ENCODE peak calls at places on chromosomes 6 and 20, in seven cellular contexts. One of them, this sample, is unnamed.

GRCh38 chr6:105428342-105428957 is 25.6 kb upstream of the PREP start:
- DNase-seq in neural progenitor cell: no peak
- DNase-seq in posterior vena cava: no peak
- DNase-seq in DMS53: no peak
- DNase-seq in GM06990: no peak
- DNase-seq in stimulated activated CD8-positive, alpha-beta memory T cell treated with anti-CD3 and anti-CD28 coated beads, Interleukin-2, amount 100 ng/mL, for 1 hour: no peak
- DNase-seq in non-pigmented ciliary epithelial cell: peak; percentile 45
- DNase-seq in this sample: no peak

GRCh38 chr20:59320850-59321631 is 20.6 kb downstream of the EDN3 start:
- DNase-seq in posterior vena cava: no peak
- DNase-seq in GM06990: no peak
- DNase-seq in non-pigmented ciliary epithelial cell: no peak
- DNase-seq in DMS53: no peak
- DNase-seq in stimulated activated CD8-positive, alpha-beta memory T cell treated with anti-CD3 and anti-CD28 coated beads, Interleukin-2, amount 100 ng/mL, for 1 hour: no peak
- DNase-seq in neural progenitor cell: no peak
- DNase-seq in this sample: no peak

GRCh38 chr6:30067460-30068139 is 602 bp downstream of the PPP1R11 start:
- DNase-seq in DMS53: no peak
- DNase-seq in neural progenitor cell: peak; percentile 98
- DNase-seq in GM06990: no peak
- DNase-seq in non-pigmented ciliary epithelial cell: no peak
- DNase-seq in posterior vena cava: no peak
- DNase-seq in stimulated activated CD8-positive, alpha-beta memory T cell treated with anti-CD3 and anti-CD28 coated beads, Interleukin-2, amount 100 ng/mL, for 1 hour: no peak
- DNase-seq in this sample: peak; percentile 56

GRCh38 chr6:43992783-43993505 is 134.3 kb downstream of the MRPL14 start:
- DNase-seq in GM06990: no peak
- DNase-seq in stimulated activated CD8-positive, alpha-beta memory T cell treated with anti-CD3 and anti-CD28 coated beads, Interleukin-2, amount 100 ng/mL, for 1 hour: no peak
- DNase-seq in DMS53: peak; percentile 34
- DNase-seq in posterior vena cava: peak; percentile 44
- DNase-seq in neural progenitor cell: no peak
- DNase-seq in non-pigmented ciliary epithelial cell: no peak
- DNase-seq in this sample: no peak

GRCh38 chr6:18496462-18496861 is 109.3 kb downstream of the RNF144B start:
- DNase-seq in GM06990: no peak
- DNase-seq in stimulated activated CD8-positive, alpha-beta memory T cell treated with anti-CD3 and anti-CD28 coated beads, Interleukin-2, amount 100 ng/mL, for 1 hour: no peak
- DNase-seq in neural progenitor cell: no peak
- DNase-seq in non-pigmented ciliary epithelial cell: no peak
- DNase-seq in posterior vena cava: no peak
- DNase-seq in DMS53: no peak
- DNase-seq in this sample: no peak

GRCh38 chr6:112279044-112279916 is 24.9 kb upstream of the LAMA4 start:
- DNase-seq in posterior vena cava: no peak
- DNase-seq in stimulated activated CD8-positive, alpha-beta memory T cell treated with anti-CD3 and anti-CD28 coated beads, Interleukin-2, amount 100 ng/mL, for 1 hour: no peak
- DNase-seq in DMS53: no peak
- DNase-seq in GM06990: no peak
- DNase-seq in neural progenitor cell: no peak
- DNase-seq in non-pigmented ciliary epithelial cell: no peak
- DNase-seq in this sample: no peak

GRCh38 chr20:16761305-16761829 is 13.2 kb downstream of the OTOR start:
- DNase-seq in GM06990: no peak
- DNase-seq in DMS53: peak; percentile 88
- DNase-seq in non-pigmented ciliary epithelial cell: peak; percentile 27
- DNase-seq in stimulated activated CD8-positive, alpha-beta memory T cell treated with anti-CD3 and anti-CD28 coated beads, Interleukin-2, amount 100 ng/mL, for 1 hour: peak; percentile 21
- DNase-seq in posterior vena cava: no peak
- DNase-seq in neural progenitor cell: peak; percentile 81
- DNase-seq in this sample: no peak

GRCh38 chr6:16059496-16059895 is 69.4 kb upstream of the MYLIP start:
- DNase-seq in DMS53: peak; percentile 89
- DNase-seq in GM06990: no peak
- DNase-seq in neural progenitor cell: no peak
- DNase-seq in non-pigmented ciliary epithelial cell: no peak
- DNase-seq in posterior vena cava: no peak
- DNase-seq in stimulated activated CD8-positive, alpha-beta memory T cell treated with anti-CD3 and anti-CD28 coated beads, Interleukin-2, amount 100 ng/mL, for 1 hour: no peak
- DNase-seq in this sample: no peak

GRCh38 chr6:130303436-130303835 is 62.4 kb upstream of the TMEM200A start:
- DNase-seq in stimulated activated CD8-positive, alpha-beta memory T cell treated with anti-CD3 and anti-CD28 coated beads, Interleukin-2, amount 100 ng/mL, for 1 hour: no peak
- DNase-seq in posterior vena cava: no peak
- DNase-seq in GM06990: no peak
- DNase-seq in non-pigmented ciliary epithelial cell: no peak
- DNase-seq in neural progenitor cell: no peak
- DNase-seq in DMS53: no peak
- DNase-seq in this sample: no peak

GRCh38 chr6:118774596-118774995 is 119.4 kb upstream of the ASF1A start:
- DNase-seq in GM06990: no peak
- DNase-seq in non-pigmented ciliary epithelial cell: no peak
- DNase-seq in neural progenitor cell: no peak
- DNase-seq in DMS53: no peak
- DNase-seq in stimulated activated CD8-positive, alpha-beta memory T cell treated with anti-CD3 and anti-CD28 coated beads, Interleukin-2, amount 100 ng/mL, for 1 hour: no peak
- DNase-seq in posterior vena cava: no peak
- DNase-seq in this sample: no peak

GRCh38 chr20:61690993-61691840 is 374.5 kb downstream of the TAF4 start:
- DNase-seq in stimulated activated CD8-positive, alpha-beta memory T cell treated with anti-CD3 and anti-CD28 coated beads, Interleukin-2, amount 100 ng/mL, for 1 hour: no peak
- DNase-seq in neural progenitor cell: no peak
- DNase-seq in non-pigmented ciliary epithelial cell: no peak
- DNase-seq in GM06990: no peak
- DNase-seq in posterior vena cava: no peak
- DNase-seq in DMS53: no peak
- DNase-seq in this sample: no peak

GRCh38 chr6:67248077-67248476 is 1387.0 kb upstream of the ADGRB3 start:
- DNase-seq in DMS53: no peak
- DNase-seq in stimulated activated CD8-positive, alpha-beta memory T cell treated with anti-CD3 and anti-CD28 coated beads, Interleukin-2, amount 100 ng/mL, for 1 hour: no peak
- DNase-seq in posterior vena cava: no peak
- DNase-seq in neural progenitor cell: no peak
- DNase-seq in non-pigmented ciliary epithelial cell: no peak
- DNase-seq in GM06990: no peak
- DNase-seq in this sample: no peak

GRCh38 chr6:108565091-108565766 is 4.5 kb downstream of the FOXO3 start:
- DNase-seq in neural progenitor cell: no peak
- DNase-seq in GM06990: peak; percentile 85
- DNase-seq in stimulated activated CD8-positive, alpha-beta memory T cell treated with anti-CD3 and anti-CD28 coated beads, Interleukin-2, amount 100 ng/mL, for 1 hour: no peak
- DNase-seq in posterior vena cava: no peak
- DNase-seq in non-pigmented ciliary epithelial cell: no peak
- DNase-seq in DMS53: no peak
- DNase-seq in this sample: no peak

GRCh38 chr6:145783796-145784195 is 30.8 kb downstream of the FBXO30 start:
- DNase-seq in stimulated activated CD8-positive, alpha-beta memory T cell treated with anti-CD3 and anti-CD28 coated beads, Interleukin-2, amount 100 ng/mL, for 1 hour: no peak
- DNase-seq in GM06990: no peak
- DNase-seq in posterior vena cava: no peak
- DNase-seq in neural progenitor cell: no peak
- DNase-seq in non-pigmented ciliary epithelial cell: no peak
- DNase-seq in DMS53: peak; percentile 35
- DNase-seq in this sample: no peak

GRCh38 chr6:140462495-140463311 is 1088.3 kb upstream of the CITED2 start:
- DNase-seq in non-pigmented ciliary epithelial cell: no peak
- DNase-seq in DMS53: peak; percentile 89
- DNase-seq in stimulated activated CD8-positive, alpha-beta memory T cell treated with anti-CD3 and anti-CD28 coated beads, Interleukin-2, amount 100 ng/mL, for 1 hour: no peak
- DNase-seq in posterior vena cava: no peak
- DNase-seq in GM06990: no peak
- DNase-seq in neural progenitor cell: no peak
- DNase-seq in this sample: no peak